ENCODE peak calls at places on chromosome 13, in four cellular contexts. G, X, K and O are unnamed samples.
A peak's percentile ranks its signal among the peaks of the same experiment; 100 is the strongest.

GRCh38 chr13:23671902-23672301 is 101.7 kb downstream of the TNFRSF19 start:
- DNase-seq in G (no peak), X (no peak), K (no peak), O (no peak)

GRCh38 chr13:43230989-43231388 is 207.6 kb downstream of the DNAJC15 start:
- DNase-seq in G (no peak), X (no peak), K (no peak), O (no peak)

GRCh38 chr13:98845726-98846125 is 93.3 kb upstream of the SLC15A1 start:
- DNase-seq in G (no peak), X (no peak), K (no peak), O (no peak)

GRCh38 chr13:25422153-25422552 is 50.4 kb downstream of the ATP8A2 start:
- DNase-seq in G (no peak), X (no peak), K (no peak), O (no peak)

GRCh38 chr13:60265566-60265965 is 101.8 kb upstream of the DIAPH3 start:
- DNase-seq in G (no peak), X (no peak), K (no peak), O (no peak)

GRCh38 chr13:77207943-77208342 is 119.0 kb downstream of the MYCBP2 start:
- DNase-seq in G (no peak), X (peak; percentile 3), K (no peak), O (no peak)

GRCh38 chr13:41590122-41590521 is 132.8 kb downstream of the RGCC start:
- DNase-seq in G (no peak), X (peak; percentile 10), K (no peak), O (no peak)

GRCh38 chr13:66513728-66514127 is 716.4 kb downstream of the PCDH9 start:
- DNase-seq in G (no peak), X (no peak), K (no peak), O (no peak)

GRCh38 chr13:49456156-49456555 is 12.1 kb downstream of the SETDB2 start:
- DNase-seq in G (no peak), X (no peak), K (no peak), O (no peak)

GRCh38 chr13:50170447-50171037 is 155.3 kb downstream of the KCNRG start:
- DNase-seq in G (no peak), X (no peak), K (no peak), O (no peak)

GRCh38 chr13:42137856-42138537 is 89.5 kb downstream of the DGKH start:
- DNase-seq in G (no peak), X (no peak), K (no peak), O (no peak)

GRCh38 chr13:94325660-94326059 is 153.8 kb downstream of the DCT start:
- DNase-seq in G (no peak), X (no peak), K (no peak), O (no peak)

GRCh38 chr13:40595693-40596092 is 70.7 kb downstream of the FOXO1 start:
- DNase-seq in G (no peak), X (no peak), K (no peak), O (no peak)

GRCh38 chr13:107864543-107865460 is 350.5 kb downstream of the LIG4 start:
- DNase-seq in G (no peak), X (peak; percentile 84), K (peak; percentile 18), O (no peak)

GRCh38 chr13:113962975-113963374 is 10.9 kb downstream of the C13orf46 start:
- DNase-seq in G (no peak), X (no peak), K (no peak), O (no peak)

GRCh38 chr13:113964251-113964995 is 9.5 kb downstream of the C13orf46 start:
- DNase-seq in G (no peak), X (no peak), K (no peak), O (no peak)

GRCh38 chr13:113962386-113962785 is 11.5 kb downstream of the C13orf46 start:
- DNase-seq in G (no peak), X (no peak), K (no peak), O (no peak)

GRCh38 chr13:113965383-113965874 is 8.4 kb downstream of the C13orf46 start:
- DNase-seq in G (no peak), X (no peak), K (no peak), O (no peak)

DNA sequence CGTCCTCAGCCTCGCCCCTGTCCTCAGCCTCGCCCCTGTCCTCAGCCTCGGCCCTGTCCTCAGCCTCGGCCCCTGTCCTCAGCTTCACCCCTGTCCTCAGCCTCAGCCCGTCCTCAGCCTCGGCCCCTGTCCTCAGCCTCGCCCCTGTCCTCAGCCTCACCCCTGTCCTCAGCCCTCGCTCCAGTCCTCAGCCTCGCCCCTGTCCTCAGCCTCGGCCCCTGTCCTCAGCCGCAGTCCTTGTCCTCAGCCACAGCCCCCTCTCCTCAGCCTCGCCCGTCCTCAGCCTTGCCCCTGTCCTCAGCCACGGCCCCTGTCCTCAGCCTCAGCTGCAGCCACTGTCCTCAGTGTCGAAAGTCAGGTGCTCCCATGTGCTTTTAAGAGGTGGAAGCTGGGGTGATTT is 10.5 kb downstream of the C13orf46 start:
- DNase-seq in G (no peak), X (no peak), K (no peak), O (no peak)
- TF ChIP-seq SP1 in G (no peak), X (no peak), K (no peak), O (no peak)

DNA sequence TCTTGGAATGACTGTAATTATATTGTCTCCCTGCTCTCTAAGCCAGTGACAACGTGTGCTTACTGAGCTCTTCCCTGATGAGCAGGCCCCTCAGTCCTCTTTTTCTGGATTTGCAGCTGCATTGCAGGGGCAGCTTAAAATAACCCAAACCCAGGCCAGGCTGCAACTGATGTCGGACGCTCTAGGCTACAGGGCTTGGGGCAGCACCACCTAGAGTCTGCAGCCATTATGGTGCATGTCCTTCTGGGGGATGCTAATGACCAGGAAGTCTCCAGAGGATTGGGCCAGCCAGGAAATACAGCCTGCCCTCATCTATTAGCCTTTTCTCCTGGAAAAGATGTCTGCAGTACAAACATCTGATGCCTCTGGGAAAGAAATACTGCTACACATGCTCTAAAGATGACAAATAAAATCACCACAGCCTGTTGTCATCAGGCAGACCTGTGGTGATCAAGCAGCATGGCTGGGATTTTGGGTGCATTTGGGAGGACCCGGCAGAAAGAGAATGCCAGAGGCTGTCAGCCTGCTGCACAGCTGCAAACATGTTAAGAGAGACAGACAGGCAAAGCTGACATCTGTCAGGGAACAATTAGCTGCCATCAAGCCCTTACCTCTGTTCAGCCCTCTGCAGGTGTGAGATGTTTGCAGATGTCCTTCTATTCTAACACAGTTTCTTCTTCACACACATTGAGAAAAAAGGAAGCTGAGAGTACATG is 51.8 kb downstream of the CCDC70 start:
- DNase-seq in G (no peak), X (no peak), K (no peak), O (no peak)
- TF ChIP-seq TARDBP in G (no peak), X (no peak), K (no peak), O (no peak)

DNA sequence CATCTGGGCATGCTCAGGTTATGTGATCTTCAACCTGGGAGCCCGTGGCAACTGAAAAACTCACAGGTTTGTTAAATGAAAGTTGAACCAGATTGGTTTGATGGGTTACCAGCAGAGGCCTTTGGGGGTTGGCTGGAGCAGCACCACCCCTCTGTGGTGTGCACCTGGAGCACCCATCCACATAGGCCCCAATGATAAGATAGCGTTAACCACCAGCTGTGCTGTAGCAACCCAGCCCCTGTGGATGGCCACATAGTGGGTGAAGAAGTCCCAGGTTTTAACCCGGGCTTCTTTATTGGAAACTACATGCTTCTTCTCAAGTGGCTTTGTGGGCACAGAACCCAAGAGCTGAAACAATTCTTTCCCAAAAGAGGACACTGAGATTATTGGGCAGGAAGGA is 22.6 kb upstream of the MTIF3 start:
- DNase-seq in G (no peak), X (no peak), K (no peak), O (no peak)
- TF ChIP-seq FOXK2 in G (no peak), X (no peak), K (no peak), O (no peak)

DNA sequence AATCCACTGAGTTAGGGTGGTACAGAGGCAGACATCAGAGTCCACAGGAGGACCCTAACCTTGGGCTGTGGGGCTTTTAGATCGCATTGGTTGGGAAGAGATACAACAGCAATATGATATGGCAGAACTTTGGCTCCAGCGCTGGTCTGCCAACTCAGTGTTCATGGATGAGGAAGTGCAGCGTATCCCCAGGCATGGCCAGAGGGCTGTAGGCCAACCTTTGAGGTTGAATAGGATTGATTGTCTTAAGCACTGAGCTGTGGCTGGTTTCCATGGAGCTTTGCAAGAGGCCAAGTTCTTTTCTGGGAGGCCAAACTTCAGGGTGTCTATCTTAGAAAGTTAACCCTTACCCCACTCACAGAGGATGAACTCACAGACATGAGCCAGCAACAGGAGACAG is 144.1 kb upstream of the TMTC4 start:
- DNase-seq in G (no peak), X (no peak), K (no peak), O (no peak)
- TF ChIP-seq SP1 in G (no peak), X (no peak), K (no peak), O (no peak)

GRCh38 chr13:109858319-109858718 is 71.9 kb upstream of the IRS2 start:
- DNase-seq in G (no peak), X (no peak), K (no peak), O (no peak)

GRCh38 chr13:109857803-109858202 is 71.4 kb upstream of the IRS2 start:
- DNase-seq in G (no peak), X (no peak), K (no peak), O (no peak)

GRCh38 chr13:109857325-109857724 is 70.9 kb upstream of the IRS2 start:
- DNase-seq in G (no peak), X (no peak), K (no peak), O (no peak)

GRCh38 chr13:109859216-109859835 is 72.9 kb upstream of the IRS2 start:
- DNase-seq in G (no peak), X (no peak), K (no peak), O (no peak)

GRCh38 chr13:109856350-109856749 is 70.0 kb upstream of the IRS2 start:
- DNase-seq in G (no peak), X (no peak), K (no peak), O (no peak)
- TF ChIP-seq TARDBP in G (no peak), X (no peak), K (no peak), O (no peak)

DNA sequence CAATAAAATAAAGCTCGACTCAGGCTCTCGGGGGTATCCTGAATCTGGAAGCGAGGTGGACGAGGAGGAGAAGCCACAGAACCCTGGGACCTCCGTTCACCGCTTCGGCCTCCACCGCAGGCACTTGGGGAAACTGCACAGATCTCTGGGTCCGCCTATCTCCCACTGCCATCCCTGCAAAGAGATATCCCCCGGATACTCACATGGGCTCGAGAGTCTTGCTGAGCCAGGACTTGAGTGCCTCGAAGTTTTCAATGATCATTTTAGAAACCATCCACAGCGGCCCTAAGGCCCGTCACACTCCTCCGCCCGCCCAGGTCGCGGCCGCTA is 589 bp downstream of the RBM26 start:
- DNase-seq in G (no peak), X (no peak), K (no peak), O (no peak)
- TF ChIP-seq FOXK2 in G (no peak), X (no peak), K (no peak), O (no peak)

DNA sequence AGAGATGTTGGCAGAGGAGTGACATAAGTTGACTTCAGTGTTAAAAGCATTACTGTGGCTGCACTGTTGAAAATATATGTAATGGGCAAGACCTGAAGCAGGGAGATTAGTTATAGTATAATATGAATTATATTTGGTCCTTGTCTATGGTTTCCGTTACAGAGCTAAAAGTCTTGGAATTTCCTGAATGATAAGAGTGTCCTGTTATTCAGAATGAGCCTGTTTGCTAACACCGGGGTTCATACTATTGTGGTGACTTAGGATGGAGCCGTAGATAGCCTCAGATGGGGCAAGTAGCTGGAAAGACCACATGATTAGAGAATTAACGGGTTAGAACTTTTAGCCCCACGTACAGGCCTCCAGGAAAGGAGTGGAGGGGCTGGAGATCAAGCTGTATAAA is 5.7 kb downstream of the USPL1 start:
- DNase-seq in G (no peak), X (no peak), K (no peak), O (no peak)
- TF ChIP-seq SP1 in G (no peak), X (no peak), K (no peak), O (no peak)